ENCODE peak calls at places on chromosomes 11 and 22, in six cellular contexts. P is HTR-8/SVneo; L is posterior vena cava; F is iris pigment epithelial cell; U is CD4-positive, CD25-positive, alpha-beta regulatory T cell; R is NCI-H2171. Z is an unnamed sample.

GRCh38 chr11:37861671-37862070 is 1263.6 kb upstream of the RAG2 start:
- DNase-seq in P (no peak), F (no peak), U (no peak), L (no peak), R (no peak), Z (peak)

GRCh38 chr11:105181100-105181499 is 41.5 kb upstream of the CARD18 start:
- DNase-seq in P (no peak), F (peak), L (no peak), R (no peak), U (no peak), Z (no peak)

GRCh38 chr11:79371152-79371551 is 69.7 kb downstream of the TENM4 start:
- DNase-seq in U (no peak), F (no peak), R (no peak), P (no peak), L (no peak), Z (no peak)

GRCh38 chr11:72681226-72682153 is 7.3 kb upstream of the PDE2A start:
- DNase-seq in P (no peak), L (no peak), R (no peak), U (no peak), F (no peak), Z (no peak)

GRCh38 chr11:91163619-91164451 is 941.0 kb upstream of the CHORDC1 start:
- DNase-seq in U (no peak), L (no peak), P (peak), F (peak), R (no peak), Z (peak)

GRCh38 chr11:12461516-12461915 is 84.1 kb downstream of the PARVA start:
- DNase-seq in P (no peak), U (no peak), L (no peak), F (no peak), R (peak), Z (peak)

GRCh38 chr11:65314501-65315203 is at the start of gene CDC42EP2:
- DNase-seq in F (peak), R (peak), L (peak), P (peak), U (peak), Z (peak)

GRCh38 chr22:41274856-41275255 is 11.1 kb downstream of the RANGAP1 start:
- DNase-seq in P (no peak), F (no peak), R (no peak), L (no peak), U (no peak), Z (no peak)

GRCh38 chr11:79400717-79401330 is 40.0 kb downstream of the TENM4 start:
- DNase-seq in P (no peak), R (no peak), L (no peak), F (peak), U (no peak), Z (peak)

GRCh38 chr11:70420008-70420464 is 21.7 kb downstream of the CTTN start:
- DNase-seq in L (no peak), R (no peak), P (peak), U (no peak), F (peak), Z (no peak)

GRCh38 chr11:16191852-16192240 is 164.5 kb downstream of the SOX6 start:
- DNase-seq in R (no peak), U (no peak), P (no peak), F (no peak), L (no peak), Z (no peak)

GRCh38 chr11:79062814-79063762 is 377.7 kb downstream of the TENM4 start:
- DNase-seq in R (peak), P (peak), L (no peak), F (peak), U (no peak), Z (peak)

GRCh38 chr11:71581826-71582225 is 849 bp downstream of the KRTAP5-11 start:
- DNase-seq in P (no peak), U (no peak), F (no peak), L (peak), R (no peak), Z (no peak)

GRCh38 chr11:61747389-61748285 is 4.8 kb upstream of the MYRF start:
- DNase-seq in L (peak), P (peak), F (peak), R (no peak), U (peak), Z (peak)

GRCh38 chr11:17439316-17439782 is 37.3 kb downstream of the ABCC8 start:
- DNase-seq in R (peak), L (no peak), F (no peak), P (no peak), U (peak), Z (no peak)

GRCh38 chr22:22508274-22509176 is at the start of gene ZNF280B:
- DNase-seq in P (peak), R (peak), U (peak), L (no peak), F (peak), Z (no peak)

GRCh38 chr22:44182591-44183588 is 2.2 kb downstream of the PARVG start:
- DNase-seq in L (peak), F (no peak), R (no peak), P (no peak), U (peak), Z (no peak)

Z was measured in SJCRH30.